ENCODE peak calls at places on chromosomes 16 and 17, in five cellular contexts. One of them, this sample, is unnamed.

GRCh38 chr17:73646409-73647305 is 2.4 kb upstream of the SDK2 start:
- DNase-seq in RPMI7951: peak
- DNase-seq in fibroblast of mammary gland: peak
- DNase-seq in skeletal muscle cell: no peak
- DNase-seq in progenitor cell of endocrine pancreas: no peak
- DNase-seq in this sample: no peak

GRCh38 chr17:38893612-38894011 is 23.8 kb downstream of the LASP1 start:
- DNase-seq in RPMI7951: peak
- DNase-seq in fibroblast of mammary gland: peak
- DNase-seq in skeletal muscle cell: no peak
- DNase-seq in progenitor cell of endocrine pancreas: no peak
- DNase-seq in this sample: no peak

GRCh38 chr17:8851600-8851999 is 15.9 kb downstream of the PIK3R6 start:
- DNase-seq in RPMI7951: no peak
- DNase-seq in fibroblast of mammary gland: no peak
- DNase-seq in skeletal muscle cell: no peak
- DNase-seq in progenitor cell of endocrine pancreas: no peak
- DNase-seq in this sample: no peak

GRCh38 chr16:55116165-55116894 is 185.7 kb downstream of the IRX5 start:
- DNase-seq in RPMI7951: peak
- DNase-seq in fibroblast of mammary gland: no peak
- DNase-seq in skeletal muscle cell: no peak
- DNase-seq in progenitor cell of endocrine pancreas: no peak
- DNase-seq in this sample: no peak

GRCh38 chr16:7744546-7745294 is 412.1 kb downstream of the RBFOX1 start:
- DNase-seq in RPMI7951: no peak
- DNase-seq in fibroblast of mammary gland: no peak
- DNase-seq in skeletal muscle cell: no peak
- DNase-seq in progenitor cell of endocrine pancreas: no peak
- DNase-seq in this sample: no peak

GRCh38 chr16:86951831-86952598 is 365.2 kb downstream of the C16orf95 start:
- DNase-seq in RPMI7951: peak
- DNase-seq in fibroblast of mammary gland: peak
- DNase-seq in skeletal muscle cell: peak
- DNase-seq in progenitor cell of endocrine pancreas: no peak
- DNase-seq in this sample: no peak

GRCh38 chr17:9256944-9257629 is 235.8 kb downstream of the NTN1 start:
- DNase-seq in RPMI7951: no peak
- DNase-seq in fibroblast of mammary gland: peak
- DNase-seq in skeletal muscle cell: no peak
- DNase-seq in progenitor cell of endocrine pancreas: no peak
- DNase-seq in this sample: no peak

GRCh38 chr16:46673320-46674013 is 15.5 kb downstream of the VPS35 start:
- DNase-seq in RPMI7951: peak
- DNase-seq in fibroblast of mammary gland: peak
- DNase-seq in skeletal muscle cell: no peak
- DNase-seq in progenitor cell of endocrine pancreas: peak
- DNase-seq in this sample: peak

GRCh38 chr16:83954577-83955016 is 1.6 kb downstream of the OSGIN1 start:
- DNase-seq in RPMI7951: peak
- DNase-seq in fibroblast of mammary gland: peak
- DNase-seq in skeletal muscle cell: no peak
- DNase-seq in progenitor cell of endocrine pancreas: no peak
- DNase-seq in this sample: no peak

GRCh38 chr17:50062323-50063243 is 6.7 kb downstream of the ITGA3 start:
- DNase-seq in RPMI7951: peak
- DNase-seq in fibroblast of mammary gland: peak
- DNase-seq in skeletal muscle cell: peak
- DNase-seq in progenitor cell of endocrine pancreas: no peak
- DNase-seq in this sample: no peak

GRCh38 chr17:79799174-79799537 is 2.3 kb upstream of the CBX8 start:
- DNase-seq in RPMI7951: no peak
- DNase-seq in fibroblast of mammary gland: no peak
- DNase-seq in skeletal muscle cell: no peak
- DNase-seq in progenitor cell of endocrine pancreas: no peak
- DNase-seq in this sample: no peak

GRCh38 chr16:1610841-1611653 is 825 bp downstream of the IFT140 start:
- DNase-seq in RPMI7951: no peak
- DNase-seq in fibroblast of mammary gland: peak
- DNase-seq in skeletal muscle cell: peak
- DNase-seq in progenitor cell of endocrine pancreas: peak
- DNase-seq in this sample: no peak

GRCh38 chr17:81901167-81902022 is 643 bp upstream of the NPB start:
- DNase-seq in RPMI7951: no peak
- DNase-seq in fibroblast of mammary gland: no peak
- DNase-seq in skeletal muscle cell: no peak
- DNase-seq in progenitor cell of endocrine pancreas: no peak
- DNase-seq in this sample: no peak

GRCh38 chr17:16994626-16995025 is 22.7 kb upstream of the TNFRSF13B start:
- DNase-seq in RPMI7951: no peak
- DNase-seq in fibroblast of mammary gland: no peak
- DNase-seq in skeletal muscle cell: no peak
- DNase-seq in progenitor cell of endocrine pancreas: no peak
- DNase-seq in this sample: no peak

GRCh38 chr16:81928975-81929374 is 82.3 kb downstream of the SDR42E1 start:
- DNase-seq in RPMI7951: no peak
- DNase-seq in fibroblast of mammary gland: no peak
- DNase-seq in skeletal muscle cell: no peak
- DNase-seq in progenitor cell of endocrine pancreas: no peak
- DNase-seq in this sample: no peak

GRCh38 chr17:8957721-8958120 is 7.8 kb downstream of the PIK3R5 start:
- DNase-seq in RPMI7951: no peak
- DNase-seq in fibroblast of mammary gland: no peak
- DNase-seq in skeletal muscle cell: no peak
- DNase-seq in progenitor cell of endocrine pancreas: no peak
- DNase-seq in this sample: no peak

GRCh38 chr16:9706217-9706616 is 476.0 kb downstream of the GRIN2A start:
- DNase-seq in RPMI7951: peak
- DNase-seq in fibroblast of mammary gland: peak
- DNase-seq in skeletal muscle cell: no peak
- DNase-seq in progenitor cell of endocrine pancreas: no peak
- DNase-seq in this sample: no peak

GRCh38 chr17:45381001-45381400 is 51.7 kb downstream of the ARHGAP27 start:
- DNase-seq in RPMI7951: no peak
- DNase-seq in fibroblast of mammary gland: no peak
- DNase-seq in skeletal muscle cell: no peak
- DNase-seq in progenitor cell of endocrine pancreas: no peak
- DNase-seq in this sample: no peak